ENCODE peak calls at places on chromosome 22, in five cellular contexts. Q, S, D, R and W are unnamed samples.

GRCh38 chr22:38935023-38935422 is 22.4 kb upstream of the APOBEC3A start:
- DNase-seq in Q (no peak), D (no peak), S (peak), R (no peak), W (no peak)

GRCh38 chr22:32050678-32051515 is 7.8 kb downstream of the SLC5A1 start:
- DNase-seq in R (peak), D (no peak), Q (peak), S (peak), W (peak)

GRCh38 chr22:48952256-48953102 is 875.2 kb downstream of the BRD1 start:
- DNase-seq in D (peak), S (no peak), R (no peak), Q (no peak), W (no peak)

GRCh38 chr22:22091400-22091878 is 108.9 kb upstream of the TOP3B start:
- DNase-seq in Q (no peak), S (no peak), R (no peak), D (no peak), W (no peak)

GRCh38 chr22:47000256-47000655 is 237.8 kb downstream of the TBC1D22A start:
- DNase-seq in Q (no peak), R (no peak), D (no peak), S (no peak), W (no peak)

GRCh38 chr22:20549232-20549841 is 41.9 kb downstream of the MED15 start:
- DNase-seq in S (no peak), D (no peak), R (no peak), Q (no peak), W (no peak)

GRCh38 chr22:43110927-43111623 is 525 bp downstream of the BIK start:
- DNase-seq in D (no peak), S (no peak), Q (peak), R (no peak), W (no peak)

GRCh38 chr22:22999473-22999872 is 70.8 kb upstream of the GNAZ start:
- DNase-seq in Q (no peak), S (no peak), R (no peak), D (no peak), W (no peak)

GRCh38 chr22:30879398-30879797 is 89.2 kb downstream of the MORC2 start:
- DNase-seq in D (no peak), S (peak), R (no peak), Q (no peak), W (no peak)